ENCODE peak calls at places on chromosome 19, in seven cellular contexts. J, Y, C, W, H, T and Q are unnamed samples.
A peak's percentile ranks its signal among the peaks of the same experiment; 100 is the strongest.

GRCh38 chr19:35331551-35332214 is 2.7 kb downstream of the CD22 start:
- DNase-seq in J (no peak), W (no peak), Y (no peak), T (no peak), H (no peak), C (no peak), Q (no peak)

GRCh38 chr19:2428756-2429711 is 1.6 kb upstream of the TIMM13 start:
- DNase-seq in C (no peak), T (no peak), W (no peak), J (no peak), Y (no peak), H (no peak), Q (no peak)

GRCh38 chr19:48795855-48796142 is 15.0 kb downstream of the BCAT2 start:
- DNase-seq in H (peak; percentile 58), J (no peak), W (no peak), T (peak; percentile 68), Y (no peak), C (peak; percentile 67), Q (no peak)

GRCh38 chr19:31220540-31220939 is 128.7 kb downstream of the TSHZ3 start:
- DNase-seq in J (no peak), T (no peak), Y (peak; percentile 25), H (no peak), W (no peak), C (no peak), Q (no peak)

GRCh38 chr19:48768989-48769713 is 13.8 kb downstream of the FGF21 start:
- DNase-seq in W (no peak), Y (no peak), J (peak; percentile 54), C (no peak), H (no peak), T (no peak), Q (no peak)

GRCh38 chr19:3080281-3080680 is 13.9 kb upstream of the GNA11 start:
- DNase-seq in H (no peak), W (peak; percentile 63), J (no peak), T (no peak), C (no peak), Y (no peak), Q (no peak)

GRCh38 chr19:1591421-1592022 is 1.1 kb downstream of the MBD3 start:
- DNase-seq in W (no peak), Y (peak; percentile 7), T (no peak), J (no peak), C (no peak), H (no peak), Q (no peak)

GRCh38 chr19:6808494-6808893 is 36.0 kb downstream of the VAV1 start:
- DNase-seq in C (no peak), H (no peak), W (no peak), T (no peak), Y (no peak), J (no peak), Q (no peak)

GRCh38 chr19:43673702-43674629 is 4.0 kb upstream of the PLAUR start:
- DNase-seq in J (no peak), H (no peak), Y (no peak), W (no peak), T (no peak), C (no peak), Q (no peak)

GRCh38 chr19:29666634-29667389 is 1.6 kb downstream of the PLEKHF1 start:
- DNase-seq in C (peak; percentile 81), H (peak; percentile 82), W (peak; percentile 64), Y (peak; percentile 75), J (peak; percentile 54), T (peak; percentile 75), Q (peak; percentile 73)

GRCh38 chr19:13993554-13994308 is 12.4 kb downstream of the RFX1 start:
- DNase-seq in T (no peak), H (no peak), W (no peak), C (no peak), Y (no peak), J (no peak), Q (no peak)

GRCh38 chr19:55484571-55485438 is at the start of gene NAT14:
- DNase-seq in H (peak; percentile 56), J (peak; percentile 45), Y (peak; percentile 61), T (no peak), W (peak; percentile 48), C (no peak), Q (no peak)

GRCh38 chr19:1618157-1619093 is 13.2 kb upstream of the UQCR11 start:
- DNase-seq in W (no peak), Y (peak; percentile 23), H (no peak), C (no peak), T (no peak), J (peak; percentile 39), Q (no peak)

GRCh38 chr19:344625-345319 is at the start of gene MIER2:
- DNase-seq in J (peak; percentile 85), Y (peak; percentile 79), C (peak; percentile 86), H (peak; percentile 87), W (peak; percentile 68), T (peak; percentile 65), Q (peak; percentile 28)

GRCh38 chr19:15268928-15269253 is 36.6 kb upstream of the EPHX3 start:
- DNase-seq in T (no peak), C (no peak), Y (no peak), H (no peak), J (no peak), W (no peak), Q (no peak)

GRCh38 chr19:31955884-31956283 is 389.5 kb upstream of the ZNF507 start:
- DNase-seq in T (no peak), Y (no peak), W (no peak), H (no peak), J (peak; percentile 5), C (no peak), Q (no peak)

GRCh38 chr19:47379398-47379938 is 30.4 kb downstream of the DHX34 start:
- DNase-seq in J (no peak), T (no peak), W (no peak), H (no peak), Y (no peak), C (no peak), Q (no peak)

GRCh38 chr19:1027020-1027952 is 878 bp downstream of the CNN2 start:
- DNase-seq in C (no peak), Y (peak; percentile 45), H (no peak), T (no peak), J (no peak), W (no peak), Q (no peak)

GRCh38 chr19:51468545-51468920 is 9.8 kb upstream of the CEACAM18 start:
- DNase-seq in C (no peak), W (no peak), J (no peak), H (no peak), Y (no peak), T (no peak), Q (no peak)
- H3K4me3 ChIP-seq in C (no peak overlapping the region), W (no peak overlapping the region), J (no peak overlapping the region), H (no peak overlapping the region), Y (no peak overlapping the region), T (no peak overlapping the region), Q (no peak overlapping the region)

DNA sequence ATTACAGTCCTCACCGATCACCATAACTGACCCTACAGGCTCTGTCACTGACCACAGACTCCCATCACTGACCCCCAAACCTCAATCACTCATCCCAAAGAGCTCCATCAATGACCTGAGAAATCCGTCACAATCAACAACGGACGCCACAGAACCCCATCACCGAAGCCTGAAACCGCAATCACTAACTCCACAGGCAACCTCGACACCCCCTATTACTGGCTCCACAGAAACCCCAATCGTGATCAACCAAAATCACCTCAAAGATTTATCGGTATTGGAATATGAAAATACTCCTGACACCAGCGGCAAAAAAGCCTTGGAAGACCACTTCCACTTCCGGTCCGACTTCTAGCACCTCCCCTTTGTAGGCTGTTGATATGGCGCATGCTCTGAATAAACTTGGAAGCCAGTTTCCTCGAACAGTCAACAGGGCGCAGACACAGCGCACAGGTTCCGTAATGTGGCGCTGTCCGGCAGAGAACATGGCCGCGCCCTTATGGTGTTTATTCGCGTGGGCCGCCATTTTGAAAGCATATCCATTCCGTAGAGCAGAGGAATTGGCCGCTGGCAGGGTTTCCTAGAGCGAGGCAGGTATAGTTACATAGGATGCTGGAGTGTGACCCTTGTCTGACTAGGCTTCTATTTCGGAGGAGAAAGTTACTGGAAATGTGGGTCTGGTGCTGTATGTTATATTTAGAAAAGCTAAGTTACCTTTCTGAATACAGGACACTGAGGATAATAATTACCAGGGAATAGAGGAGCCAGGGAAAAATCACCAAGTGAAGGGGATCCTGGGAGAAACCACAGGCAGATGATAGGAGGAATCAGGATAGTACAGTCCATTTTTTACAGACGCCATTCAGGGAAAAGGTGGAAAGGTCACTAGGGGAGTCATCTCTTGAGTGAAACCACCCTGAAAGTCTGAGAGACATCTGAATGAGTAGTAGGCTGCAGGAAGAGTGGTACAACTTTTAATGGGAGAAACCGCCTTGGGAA is at the start of gene ZNF585A:
- DNase-seq in J (peak; percentile 93), C (peak; percentile 94), Y (peak; percentile 98), H (peak; percentile 93), W (peak; percentile 97), T (peak; percentile 95), Q (peak; percentile 95)
- TF ChIP-seq CTCF in J (peak; percentile 24), C (no peak), Y (peak; percentile 35), H (no peak), W (peak; percentile 25), T (no peak), Q (peak; percentile 41)

GRCh38 chr19:4472174-4472974 is at the start of gene HDGFL2:
- DNase-seq in T (no peak), H (no peak), Y (no peak), C (no peak), W (no peak), J (no peak), Q (no peak)

GRCh38 chr19:4471400-4472173 is 510 bp upstream of the HDGFL2 start:
- DNase-seq in C (peak; percentile 100), W (peak; percentile 100), T (peak; percentile 99), J (peak; percentile 98), Y (peak; percentile 100), H (peak; percentile 98), Q (peak; percentile 100)

GRCh38 chr19:4474504-4475136 is 2.5 kb downstream of the HDGFL2 start:
- DNase-seq in C (no peak), T (no peak), H (no peak), W (peak; percentile 68), J (no peak), Y (peak; percentile 67), Q (peak; percentile 49)

GRCh38 chr19:4473011-4473410 is 914 bp downstream of the HDGFL2 start:
- DNase-seq in Y (no peak), W (no peak), J (no peak), H (no peak), C (no peak), T (no peak), Q (no peak)

GRCh38 chr19:4473708-4474503 is 1.8 kb downstream of the HDGFL2 start:
- DNase-seq in C (no peak), T (no peak), J (no peak), Y (no peak), W (no peak), H (no peak), Q (no peak)
- H3K4me3 ChIP-seq in C (peak overlapping the region; percentile 98), T (peak overlapping the region; percentile 16), J (peak overlapping the region; percentile 9), Y (peak overlapping the region; percentile 83), W (peak overlapping the region; percentile 43), H (peak overlapping the region; percentile 98), Q (peak overlapping the region; percentile 96)

GRCh38 chr19:46373573-46374359 is 26.9 kb downstream of the PPP5C start:
- DNase-seq in T (no peak), W (peak; percentile 50), Y (peak; percentile 31), C (no peak), J (peak; percentile 99), H (peak; percentile 87), Q (no peak)

GRCh38 chr19:46374526-46375475 is 27.9 kb downstream of the PPP5C start:
- DNase-seq in W (no peak), T (no peak), C (no peak), Y (no peak), H (no peak), J (no peak), Q (no peak)

GRCh38 chr19:46369817-46370216 is 22.9 kb downstream of the PPP5C start:
- DNase-seq in J (no peak), Y (no peak), T (no peak), C (no peak), H (no peak), W (peak; percentile 38), Q (no peak)

GRCh38 chr19:46371371-46371901 is 24.5 kb downstream of the PPP5C start:
- DNase-seq in Y (peak; percentile 39), J (no peak), C (no peak), H (no peak), W (peak; percentile 28), T (no peak), Q (no peak)

GRCh38 chr19:46372901-46373572 is 26.1 kb downstream of the PPP5C start:
- DNase-seq in H (no peak), C (no peak), T (no peak), W (no peak), Y (peak; percentile 66), J (no peak), Q (no peak)
- TF ChIP-seq CTCF in H (no peak), C (no peak), T (no peak), W (peak; percentile 29), Y (peak; percentile 38), J (no peak), Q (peak; percentile 41)